ENCODE peak calls at places on chromosomes 6 and 20, in five cellular contexts. O is stomach, M is GM12878, K is SK-N-SH, X is ovary. W is an unnamed sample.

GRCh38 chr20:50202677-50203076 is 12.0 kb downstream of the CEBPB start:
- DNase-seq in X (no peak), K (no peak), M (no peak), O (no peak), W (no peak)

GRCh38 chr6:3377536-3378397 is 79.1 kb downstream of the SLC22A23 start:
- DNase-seq in X (no peak), M (no peak), O (no peak), K (no peak), W (no peak)

GRCh38 chr6:44058617-44059358 is 68.5 kb downstream of the MRPL14 start:
- DNase-seq in M (no peak), O (peak), K (peak), X (no peak), W (peak)

GRCh38 chr6:139654888-139655782 is 280.7 kb upstream of the CITED2 start:
- DNase-seq in K (no peak), X (no peak), M (no peak), O (no peak), W (no peak)

GRCh38 chr6:8047466-8048292 is 16.5 kb downstream of the BLOC1S5 start:
- DNase-seq in M (no peak), K (no peak), O (no peak), X (no peak), W (no peak)

GRCh38 chr6:39653631-39654030 is 71.6 kb downstream of the KIF6 start:
- DNase-seq in M (no peak), O (no peak), K (no peak), X (no peak), W (no peak)

GRCh38 chr20:34579191-34579661 is 20.7 kb downstream of the MAP1LC3A start:
- DNase-seq in X (peak), O (peak), M (no peak), K (no peak), W (no peak)

GRCh38 chr6:20173833-20174796 is 38.2 kb downstream of the MBOAT1 start:
- DNase-seq in K (no peak), X (no peak), M (no peak), O (no peak), W (no peak)

GRCh38 chr6:87155272-87155919 is at the start of gene ZNF292:
- DNase-seq in O (peak), M (peak), X (peak), K (peak), W (peak)
- TF ChIP-seq EP300 in O (no peak), M (peak), X (peak), K (no peak), W (no peak)

GRCh38 chr6:118203421-118204000 is 296.4 kb downstream of the SLC35F1 start:
- DNase-seq in K (no peak), X (no peak), M (no peak), O (no peak), W (no peak)
- TF ChIP-seq EP300 in K (no peak), X (no peak), M (no peak), O (no peak), W (no peak)

GRCh38 chr6:56514395-56514794 is 128.3 kb downstream of the DST start:
- DNase-seq in X (no peak), O (no peak), K (no peak), M (no peak), W (no peak)
- TF ChIP-seq EP300 in X (no peak), O (no peak), K (no peak), M (no peak), W (no peak)

GRCh38 chr20:17140894-17141293 is 85.9 kb upstream of the PCSK2 start:
- DNase-seq in O (no peak), K (no peak), M (no peak), X (no peak), W (no peak)

GRCh38 chr20:17142666-17143065 is 84.2 kb upstream of the PCSK2 start:
- DNase-seq in O (no peak), X (no peak), K (no peak), M (no peak), W (no peak)

GRCh38 chr20:17138237-17138636 is 88.6 kb upstream of the PCSK2 start:
- DNase-seq in X (no peak), M (no peak), K (no peak), O (no peak), W (no peak)

GRCh38 chr20:17137692-17138091 is 89.1 kb upstream of the PCSK2 start:
- DNase-seq in X (no peak), O (no peak), M (no peak), K (no peak), W (no peak)
- TF ChIP-seq EP300 in X (no peak), O (no peak), M (no peak), K (no peak), W (no peak)

W was measured in upper lobe of left lung.